ENCODE peak calls at places on chromosomes 16 and 17, in five cellular contexts. S, F, H, D and X are unnamed samples.
A peak's percentile ranks its signal among the peaks of the same experiment; 100 is the strongest.

GRCh38 chr17:78879679-78880186 is 23.3 kb downstream of the CEP295NL start:
- DNase-seq in H (peak; percentile 96), D (no peak), S (peak; percentile 82), F (no peak), X (peak; percentile 62)

GRCh38 chr17:49889500-49889899 is 41.6 kb upstream of the TAC4 start:
- DNase-seq in S (no peak), D (no peak), H (no peak), F (no peak), X (no peak)

GRCh38 chr17:14833201-14833773 is 431.8 kb downstream of the PMP22 start:
- DNase-seq in F (no peak), S (no peak), H (peak; percentile 88), D (no peak), X (no peak)

GRCh38 chr16:84955427-84955826 is 55.9 kb downstream of the ZDHHC7 start:
- DNase-seq in S (no peak), H (no peak), F (no peak), D (no peak), X (peak; percentile 93)

GRCh38 chr17:12098568-12098967 is 77.9 kb downstream of the MAP2K4 start:
- DNase-seq in F (no peak), D (no peak), H (no peak), S (no peak), X (no peak)

GRCh38 chr16:27551046-27551445 is 1.1 kb downstream of the KATNIP start:
- DNase-seq in D (no peak), S (no peak), H (no peak), F (no peak), X (no peak)

GRCh38 chr16:85517154-85517553 is 96.0 kb upstream of the GSE1 start:
- DNase-seq in D (no peak), H (no peak), S (no peak), F (no peak), X (no peak)

GRCh38 chr16:28609631-28610594 is at the start of gene SULT1A1:
- DNase-seq in H (no peak), S (peak; percentile 76), D (no peak), F (no peak), X (peak; percentile 91)

GRCh38 chr16:11914759-11915643 is 755 bp downstream of the GSPT1 start:
- DNase-seq in H (peak; percentile 43), D (peak; percentile 22), S (peak; percentile 67), F (no peak), X (peak; percentile 65)

GRCh38 chr17:19812407-19812806 is 55.3 kb downstream of the ULK2 start:
- DNase-seq in S (no peak), H (no peak), D (no peak), F (no peak), X (no peak)

GRCh38 chr17:50337956-50338355 is 8.0 kb upstream of the XYLT2 start:
- DNase-seq in S (no peak), H (no peak), D (no peak), F (no peak), X (no peak)

GRCh38 chr17:13704333-13704732 is 102.6 kb upstream of the HS3ST3A1 start:
- DNase-seq in D (no peak), F (no peak), H (peak; percentile 73), S (no peak), X (no peak)

GRCh38 chr16:75244844-75245758 is 6.3 kb downstream of the BCAR1 start:
- DNase-seq in H (peak; percentile 99), S (peak; percentile 90), D (no peak), F (no peak), X (peak; percentile 90)

GRCh38 chr17:39194089-39194984 is 3.1 kb downstream of the CACNB1 start:
- DNase-seq in F (peak; percentile 50), H (peak; percentile 69), S (peak; percentile 78), D (no peak), X (no peak)

GRCh38 chr17:78019367-78019975 is 61.0 kb downstream of the TNRC6C start:
- DNase-seq in F (peak; percentile 33), D (no peak), H (peak; percentile 41), S (no peak), X (no peak)

GRCh38 chr16:48136547-48137360 is 19.0 kb downstream of the ABCC12 start:
- DNase-seq in D (no peak), H (no peak), S (no peak), F (peak; percentile 11), X (no peak)

GRCh38 chr17:72635034-72635654 is 457.3 kb downstream of the SLC39A11 start:
- DNase-seq in H (no peak), D (no peak), F (no peak), S (no peak), X (no peak)

GRCh38 chr17:1473841-1474240 is 17.8 kb upstream of the CRK start:
- DNase-seq in F (no peak), H (no peak), S (no peak), D (no peak), X (no peak)

GRCh38 chr16:8931864-8932263 is 31.8 kb downstream of the USP7 start:
- DNase-seq in D (peak; percentile 41), H (peak; percentile 21), F (peak; percentile 26), S (peak; percentile 68), X (no peak)

GRCh38 chr17:77425791-77426641 is 285.2 kb downstream of the SEC14L1 start:
- DNase-seq in D (no peak), H (peak; percentile 83), F (peak; percentile 51), S (peak; percentile 54), X (no peak)

GRCh38 chr17:14310101-14310500 is 9.2 kb downstream of the HS3ST3B1 start:
- DNase-seq in D (no peak), F (no peak), S (no peak), H (no peak), X (no peak)

GRCh38 chr16:3187798-3188674 is at the start of gene OR1F1:
- DNase-seq in F (peak; percentile 68), S (no peak), H (peak; percentile 78), D (peak; percentile 61), X (no peak)

GRCh38 chr17:43832168-43832975 is 574 bp downstream of the MPP3 start:
- DNase-seq in D (no peak), H (peak; percentile 82), S (peak; percentile 82), F (peak; percentile 48), X (peak; percentile 59)

GRCh38 chr16:30087181-30087898 is 4.4 kb downstream of the TBX6 start:
- DNase-seq in F (no peak), S (no peak), D (no peak), H (no peak), X (no peak)

GRCh38 chr17:72587773-72588511 is 467.1 kb downstream of the SOX9 start:
- DNase-seq in F (no peak), S (no peak), H (no peak), D (no peak), X (no peak)

GRCh38 chr17:41439375-41439774 is 1.4 kb downstream of the KRT38 start:
- DNase-seq in D (no peak), F (no peak), S (no peak), H (peak; percentile 25), X (no peak)